ENCODE peak calls at places on chromosomes 1 and 21, in eight cellular contexts. U is stimulated activated CD8-positive, alpha-beta memory T cell treated with anti-CD3 and anti-CD28 coated beads, Interleukin-7, amount 100 ng/mL, for 1 hour; X is NCI-H1417; E is neural progenitor cell; N is HCT116; Y is MV-4-11; J is NCI-H146; S is activated naive CD4-positive, alpha-beta T cell treated with Interleukin-2 at 50 U/mL for 16 hours. F is an unnamed sample.

GRCh38 chr21:43025636-43026180 is 49.9 kb downstream of the CBS start:
- DNase-seq in U (no peak), X (no peak), E (peak), N (no peak), Y (no peak), J (no peak), S (no peak), F (no peak)

GRCh38 chr1:201011616-201012015 is 11.9 kb downstream of the KIF21B start:
- DNase-seq in U (no peak), X (peak), E (no peak), N (no peak), Y (no peak), J (peak), S (no peak), F (peak)

GRCh38 chr1:244236101-244236500 is 185.0 kb downstream of the ZBTB18 start:
- DNase-seq in U (no peak), X (no peak), E (no peak), N (no peak), Y (no peak), J (no peak), S (no peak), F (no peak)

GRCh38 chr1:93206567-93206954 is 26.0 kb downstream of the CCDC18 start:
- DNase-seq in U (no peak), X (no peak), E (no peak), N (no peak), Y (no peak), J (no peak), S (no peak), F (no peak)

GRCh38 chr1:246550402-246550801 is 15.7 kb downstream of the TFB2M start:
- DNase-seq in U (no peak), X (no peak), E (no peak), N (no peak), Y (no peak), J (no peak), S (no peak), F (no peak)

GRCh38 chr1:36411674-36412648 is 14.3 kb upstream of the LSM10 start:
- DNase-seq in U (no peak), X (no peak), E (peak), N (no peak), Y (peak), J (peak), S (peak), F (no peak)

GRCh38 chr1:185934476-185935189 is 200.4 kb downstream of the HMCN1 start:
- DNase-seq in U (no peak), X (no peak), E (no peak), N (no peak), Y (no peak), J (no peak), S (no peak), F (no peak)

GRCh38 chr1:69765941-69766340 is 198.2 kb downstream of the LRRC7 start:
- DNase-seq in U (no peak), X (no peak), E (no peak), N (no peak), Y (no peak), J (no peak), S (no peak), F (no peak)

GRCh38 chr1:23202263-23202749 is 15.0 kb downstream of the HTR1D start:
- DNase-seq in U (no peak), X (no peak), E (no peak), N (no peak), Y (no peak), J (no peak), S (no peak), F (peak)

GRCh38 chr1:233672732-233673131 is 58.8 kb downstream of the KCNK1 start:
- DNase-seq in U (no peak), X (no peak), E (no peak), N (no peak), Y (no peak), J (no peak), S (no peak), F (no peak)

GRCh38 chr1:226643167-226643566 is 94.6 kb downstream of the STUM start:
- DNase-seq in U (no peak), X (no peak), E (no peak), N (peak), Y (peak), J (no peak), S (peak), F (no peak)

GRCh38 chr21:25188639-25189038 is 418.6 kb downstream of the MRPL39 start:
- DNase-seq in U (no peak), X (no peak), E (no peak), N (no peak), Y (peak), J (no peak), S (no peak), F (no peak)

GRCh38 chr1:200802865-200803512 is 64.3 kb downstream of the CAMSAP2 start:
- DNase-seq in U (peak), X (peak), E (peak), N (peak), Y (peak), J (peak), S (peak), F (peak)

GRCh38 chr1:23869818-23870217 is 1.7 kb upstream of the FUCA1 start:
- DNase-seq in U (no peak), X (no peak), E (no peak), N (no peak), Y (no peak), J (no peak), S (no peak), F (no peak)

GRCh38 chr1:178484698-178485225 is 12.0 kb downstream of the CLEC20A start:
- DNase-seq in U (no peak), X (no peak), E (no peak), N (no peak), Y (no peak), J (no peak), S (no peak), F (no peak)

GRCh38 chr1:60279798-60280197 is 206.2 kb upstream of the C1orf87 start:
- DNase-seq in U (no peak), X (no peak), E (no peak), N (no peak), Y (no peak), J (no peak), S (no peak), F (no peak)

GRCh38 chr1:19639999-19640362 is 4.1 kb upstream of the NBL1 start:
- DNase-seq in U (no peak), X (no peak), E (no peak), N (no peak), Y (no peak), J (no peak), S (no peak), F (no peak)